ENCODE peak calls at places on chromosomes 13 and 19, in nine cellular contexts. One of them, this sample, is unnamed.
A peak's percentile ranks its signal among the peaks of the same experiment; 100 is the strongest.

GRCh38 chr19:29944415-29945012 is 2.5 kb downstream of the URI1 start:
- DNase-seq in NCI-H774: no peak
- DNase-seq in MM.1S: no peak
- DNase-seq in NCI-H526: no peak
- DNase-seq in NCI-H2081: no peak
- DNase-seq in NCI-H345: no peak
- DNase-seq in fibroblast of pulmonary artery: no peak
- DNase-seq in anterior cingulate cortex: no peak
- DNase-seq in amniotic stem cell: no peak
- DNase-seq in this sample: no peak

GRCh38 chr19:49807174-49807830 is 5.8 kb downstream of the FUZ start:
- DNase-seq in amniotic stem cell: no peak
- DNase-seq in NCI-H345: no peak
- DNase-seq in NCI-H774: no peak
- DNase-seq in NCI-H526: no peak
- DNase-seq in NCI-H2081: no peak
- DNase-seq in anterior cingulate cortex: no peak
- DNase-seq in MM.1S: no peak
- DNase-seq in fibroblast of pulmonary artery: no peak
- DNase-seq in this sample: no peak

GRCh38 chr13:25738342-25738771 is 313.5 kb downstream of the SHISA2 start:
- DNase-seq in fibroblast of pulmonary artery: peak; percentile 25
- DNase-seq in NCI-H2081: peak; percentile 61
- DNase-seq in anterior cingulate cortex: no peak
- DNase-seq in NCI-H526: peak; percentile 23
- DNase-seq in NCI-H774: no peak
- DNase-seq in MM.1S: no peak
- DNase-seq in NCI-H345: peak; percentile 84
- DNase-seq in amniotic stem cell: no peak
- DNase-seq in this sample: no peak

GRCh38 chr19:38277969-38278680 is 13.8 kb downstream of the SPINT2 start:
- DNase-seq in NCI-H345: no peak
- DNase-seq in NCI-H526: no peak
- DNase-seq in NCI-H774: no peak
- DNase-seq in fibroblast of pulmonary artery: peak; percentile 87
- DNase-seq in amniotic stem cell: no peak
- DNase-seq in MM.1S: no peak
- DNase-seq in anterior cingulate cortex: no peak
- DNase-seq in NCI-H2081: no peak
- DNase-seq in this sample: no peak

GRCh38 chr19:32223595-32224370 is 121.6 kb upstream of the ZNF507 start:
- DNase-seq in MM.1S: peak; percentile 18
- DNase-seq in amniotic stem cell: no peak
- DNase-seq in NCI-H774: no peak
- DNase-seq in fibroblast of pulmonary artery: no peak
- DNase-seq in anterior cingulate cortex: no peak
- DNase-seq in NCI-H526: no peak
- DNase-seq in NCI-H2081: no peak
- DNase-seq in NCI-H345: no peak
- DNase-seq in this sample: no peak

GRCh38 chr19:31772915-31773314 is 423.7 kb upstream of the TSHZ3 start:
- DNase-seq in NCI-H345: no peak
- DNase-seq in NCI-H526: no peak
- DNase-seq in anterior cingulate cortex: no peak
- DNase-seq in amniotic stem cell: no peak
- DNase-seq in MM.1S: no peak
- DNase-seq in NCI-H774: no peak
- DNase-seq in NCI-H2081: no peak
- DNase-seq in fibroblast of pulmonary artery: no peak
- DNase-seq in this sample: no peak

GRCh38 chr19:1969176-1970002 is 28.4 kb downstream of the CSNK1G2 start:
- DNase-seq in NCI-H2081: no peak
- DNase-seq in NCI-H345: no peak
- DNase-seq in amniotic stem cell: no peak
- DNase-seq in fibroblast of pulmonary artery: no peak
- DNase-seq in MM.1S: no peak
- DNase-seq in NCI-H526: no peak
- DNase-seq in NCI-H774: no peak
- DNase-seq in anterior cingulate cortex: no peak
- DNase-seq in this sample: no peak

GRCh38 chr13:76928456-76928855 is 19.9 kb upstream of the ACOD1 start:
- DNase-seq in NCI-H2081: no peak
- DNase-seq in NCI-H345: no peak
- DNase-seq in MM.1S: no peak
- DNase-seq in amniotic stem cell: no peak
- DNase-seq in NCI-H774: no peak
- DNase-seq in anterior cingulate cortex: no peak
- DNase-seq in fibroblast of pulmonary artery: no peak
- DNase-seq in NCI-H526: no peak
- DNase-seq in this sample: no peak

GRCh38 chr13:32902898-32903297 is 113.3 kb upstream of the KL start:
- DNase-seq in fibroblast of pulmonary artery: peak; percentile 56
- DNase-seq in MM.1S: no peak
- DNase-seq in NCI-H2081: no peak
- DNase-seq in NCI-H526: no peak
- DNase-seq in NCI-H774: no peak
- DNase-seq in anterior cingulate cortex: peak; percentile 70
- DNase-seq in amniotic stem cell: no peak
- DNase-seq in NCI-H345: no peak
- DNase-seq in this sample: no peak

GRCh38 chr13:49421391-49421790 is 22.5 kb downstream of the CAB39L start:
- DNase-seq in amniotic stem cell: no peak
- DNase-seq in NCI-H774: no peak
- DNase-seq in MM.1S: no peak
- DNase-seq in NCI-H2081: no peak
- DNase-seq in NCI-H526: no peak
- DNase-seq in fibroblast of pulmonary artery: peak; percentile 21
- DNase-seq in anterior cingulate cortex: no peak
- DNase-seq in NCI-H345: no peak
- DNase-seq in this sample: no peak

GRCh38 chr13:110327036-110327790 is 20.1 kb downstream of the COL4A2 start:
- DNase-seq in amniotic stem cell: no peak
- DNase-seq in anterior cingulate cortex: no peak
- DNase-seq in NCI-H2081: no peak
- DNase-seq in NCI-H526: no peak
- DNase-seq in NCI-H345: peak; percentile 65
- DNase-seq in NCI-H774: no peak
- DNase-seq in MM.1S: no peak
- DNase-seq in fibroblast of pulmonary artery: no peak
- DNase-seq in this sample: no peak

GRCh38 chr19:19207637-19208582 is 3.8 kb upstream of the NCAN start:
- DNase-seq in NCI-H2081: no peak
- DNase-seq in MM.1S: no peak
- DNase-seq in fibroblast of pulmonary artery: no peak
- DNase-seq in NCI-H526: no peak
- DNase-seq in anterior cingulate cortex: peak; percentile 88
- DNase-seq in NCI-H345: no peak
- DNase-seq in NCI-H774: no peak
- DNase-seq in amniotic stem cell: no peak
- DNase-seq in this sample: no peak

GRCh38 chr19:40441719-40442253 is 2.3 kb downstream of the SERTAD3 start:
- DNase-seq in amniotic stem cell: no peak
- DNase-seq in NCI-H345: no peak
- DNase-seq in NCI-H2081: no peak
- DNase-seq in NCI-H774: no peak
- DNase-seq in NCI-H526: no peak
- DNase-seq in fibroblast of pulmonary artery: no peak
- DNase-seq in MM.1S: no peak
- DNase-seq in anterior cingulate cortex: no peak
- DNase-seq in this sample: no peak

GRCh38 chr19:1123381-1123780 is 19.6 kb downstream of the GPX4 start:
- DNase-seq in MM.1S: no peak
- DNase-seq in NCI-H774: no peak
- DNase-seq in NCI-H2081: no peak
- DNase-seq in NCI-H345: no peak
- DNase-seq in anterior cingulate cortex: no peak
- DNase-seq in NCI-H526: no peak
- DNase-seq in fibroblast of pulmonary artery: no peak
- DNase-seq in amniotic stem cell: no peak
- DNase-seq in this sample: no peak

GRCh38 chr13:48678316-48678715 is 24.6 kb downstream of the CYSLTR2 start:
- DNase-seq in anterior cingulate cortex: no peak
- DNase-seq in amniotic stem cell: no peak
- DNase-seq in NCI-H774: no peak
- DNase-seq in NCI-H2081: no peak
- DNase-seq in MM.1S: no peak
- DNase-seq in NCI-H345: no peak
- DNase-seq in fibroblast of pulmonary artery: no peak
- DNase-seq in NCI-H526: no peak
- DNase-seq in this sample: no peak

GRCh38 chr13:94435604-94436226 is 43.8 kb downstream of the DCT start:
- DNase-seq in NCI-H526: peak; percentile 84
- DNase-seq in amniotic stem cell: no peak
- DNase-seq in NCI-H774: peak; percentile 31
- DNase-seq in NCI-H345: peak; percentile 72
- DNase-seq in NCI-H2081: peak; percentile 75
- DNase-seq in fibroblast of pulmonary artery: peak; percentile 70
- DNase-seq in anterior cingulate cortex: no peak
- DNase-seq in MM.1S: peak; percentile 67
- DNase-seq in this sample: no peak

GRCh38 chr19:44891016-44891882 is at the start of gene TOMM40:
- DNase-seq in MM.1S: no peak
- DNase-seq in fibroblast of pulmonary artery: peak; percentile 100
- DNase-seq in amniotic stem cell: peak; percentile 100
- DNase-seq in NCI-H345: peak; percentile 100
- DNase-seq in NCI-H526: peak; percentile 100
- DNase-seq in NCI-H2081: peak; percentile 100
- DNase-seq in anterior cingulate cortex: no peak
- DNase-seq in NCI-H774: no peak
- DNase-seq in this sample: peak; percentile 98

GRCh38 chr13:76991432-76991795 is 467 bp upstream of the CLN5 start:
- DNase-seq in NCI-H526: no peak
- DNase-seq in NCI-H774: no peak
- DNase-seq in fibroblast of pulmonary artery: no peak
- DNase-seq in NCI-H2081: no peak
- DNase-seq in NCI-H345: peak; percentile 33
- DNase-seq in anterior cingulate cortex: no peak
- DNase-seq in amniotic stem cell: no peak
- DNase-seq in MM.1S: no peak
- DNase-seq in this sample: no peak

GRCh38 chr19:54436031-54436523 is 12.9 kb upstream of the LENG8 start:
- DNase-seq in MM.1S: no peak
- DNase-seq in NCI-H2081: no peak
- DNase-seq in NCI-H774: no peak
- DNase-seq in NCI-H345: no peak
- DNase-seq in fibroblast of pulmonary artery: no peak
- DNase-seq in NCI-H526: no peak
- DNase-seq in anterior cingulate cortex: peak; percentile 54
- DNase-seq in amniotic stem cell: no peak
- DNase-seq in this sample: no peak

GRCh38 chr19:6464070-6464873 is at the start of gene CRB3:
- DNase-seq in NCI-H526: peak; percentile 77
- DNase-seq in MM.1S: peak; percentile 74
- DNase-seq in NCI-H2081: peak; percentile 46
- DNase-seq in anterior cingulate cortex: no peak
- DNase-seq in fibroblast of pulmonary artery: no peak
- DNase-seq in amniotic stem cell: no peak
- DNase-seq in NCI-H774: peak; percentile 85
- DNase-seq in NCI-H345: peak; percentile 91
- DNase-seq in this sample: peak; percentile 99

GRCh38 chr19:58538257-58539168 is 5.4 kb upstream of the TRIM28 start:
- DNase-seq in MM.1S: no peak
- DNase-seq in anterior cingulate cortex: no peak
- DNase-seq in NCI-H2081: no peak
- DNase-seq in NCI-H526: peak; percentile 66
- DNase-seq in fibroblast of pulmonary artery: peak; percentile 42
- DNase-seq in NCI-H774: no peak
- DNase-seq in amniotic stem cell: no peak
- DNase-seq in NCI-H345: no peak
- DNase-seq in this sample: peak; percentile 88